ENCODE peak calls at places on chromosome 9, in seven cellular contexts. F is left ventricle myocardium inferior, O is cardiac fibroblast, C is AG04450, J is lower lobe of right lung, Q is fibroblast of pulmonary artery, G is GM13977. S is an unnamed sample.

GRCh38 chr9:75146229-75146628 is 57.9 kb downstream of the OSTF1 start:
- DNase-seq in F (no peak), O (peak; percentile 52), C (peak; percentile 4), J (no peak), Q (no peak), G (no peak), S (no peak)

GRCh38 chr9:87863882-87864465 is 18.7 kb upstream of the SPATA31E1 start:
- DNase-seq in F (no peak), O (no peak), C (no peak), J (no peak), Q (no peak), G (no peak), S (no peak)

GRCh38 chr9:130444565-130445221 is at the start of gene ASS1:
- DNase-seq in F (peak; percentile 79), O (no peak), C (no peak), J (peak; percentile 89), Q (peak; percentile 35), G (peak; percentile 74), S (peak; percentile 77)

GRCh38 chr9:112881366-112881765 is 9.3 kb downstream of the SLC46A2 start:
- DNase-seq in F (no peak), O (peak; percentile 67), C (peak; percentile 30), J (no peak), Q (peak; percentile 33), G (no peak), S (peak; percentile 45)

GRCh38 chr9:112310826-112311225 is 22.6 kb downstream of the PTBP3 start:
- DNase-seq in F (no peak), O (no peak), C (no peak), J (no peak), Q (no peak), G (no peak), S (no peak)

GRCh38 chr9:109411069-109411761 is 86.9 kb downstream of the PTPN3 start:
- DNase-seq in F (no peak), O (no peak), C (no peak), J (no peak), Q (no peak), G (peak; percentile 56), S (no peak)

GRCh38 chr9:72554221-72554641 is 32.8 kb downstream of the TMC1 start:
- DNase-seq in F (no peak), O (peak; percentile 66), C (peak; percentile 74), J (no peak), Q (peak; percentile 90), G (no peak), S (peak; percentile 52)

GRCh38 chr9:26856413-26857032 is 36.1 kb downstream of the CAAP1 start:
- DNase-seq in F (no peak), O (peak; percentile 79), C (no peak), J (no peak), Q (peak; percentile 75), G (peak; percentile 50), S (peak; percentile 76)

GRCh38 chr9:80884180-80884579 is 805.2 kb downstream of the TLE1 start:
- DNase-seq in F (no peak), O (no peak), C (no peak), J (no peak), Q (no peak), G (no peak), S (no peak)

GRCh38 chr9:80881350-80881749 is 808.0 kb downstream of the TLE1 start:
- DNase-seq in F (no peak), O (no peak), C (no peak), J (no peak), Q (no peak), G (no peak), S (no peak)

GRCh38 chr9:80881946-80882345 is 807.4 kb downstream of the TLE1 start:
- DNase-seq in F (no peak), O (no peak), C (no peak), J (no peak), Q (no peak), G (no peak), S (no peak)

DNA sequence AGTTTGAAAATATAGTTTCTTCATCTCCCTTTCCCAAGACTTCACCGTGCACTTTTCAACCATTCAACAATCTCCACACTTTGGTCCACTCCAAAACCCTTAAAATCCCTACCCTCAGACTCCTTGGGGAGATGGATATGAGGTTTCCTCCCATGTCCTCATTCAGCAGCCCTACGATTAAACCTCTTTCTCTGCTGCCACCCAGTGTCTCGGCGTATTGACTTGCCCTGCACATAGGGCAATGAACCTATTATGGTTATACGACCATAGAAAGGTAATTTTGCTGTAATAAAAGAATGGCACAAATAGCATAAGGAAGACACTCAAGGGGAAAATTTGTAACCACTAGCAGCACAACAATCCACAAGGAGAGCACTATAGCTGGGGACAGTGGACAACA is 803.5 kb downstream of the TLE1 start:
- DNase-seq in F (no peak), O (peak; percentile 38), C (no peak), J (no peak), Q (no peak), G (no peak), S (peak; percentile 40)
- TF ChIP-seq CTCF in F (no peak), O (peak; percentile 3), C (no peak), J (no peak), Q (no peak), G (peak; percentile 27), S (no peak)

DNA sequence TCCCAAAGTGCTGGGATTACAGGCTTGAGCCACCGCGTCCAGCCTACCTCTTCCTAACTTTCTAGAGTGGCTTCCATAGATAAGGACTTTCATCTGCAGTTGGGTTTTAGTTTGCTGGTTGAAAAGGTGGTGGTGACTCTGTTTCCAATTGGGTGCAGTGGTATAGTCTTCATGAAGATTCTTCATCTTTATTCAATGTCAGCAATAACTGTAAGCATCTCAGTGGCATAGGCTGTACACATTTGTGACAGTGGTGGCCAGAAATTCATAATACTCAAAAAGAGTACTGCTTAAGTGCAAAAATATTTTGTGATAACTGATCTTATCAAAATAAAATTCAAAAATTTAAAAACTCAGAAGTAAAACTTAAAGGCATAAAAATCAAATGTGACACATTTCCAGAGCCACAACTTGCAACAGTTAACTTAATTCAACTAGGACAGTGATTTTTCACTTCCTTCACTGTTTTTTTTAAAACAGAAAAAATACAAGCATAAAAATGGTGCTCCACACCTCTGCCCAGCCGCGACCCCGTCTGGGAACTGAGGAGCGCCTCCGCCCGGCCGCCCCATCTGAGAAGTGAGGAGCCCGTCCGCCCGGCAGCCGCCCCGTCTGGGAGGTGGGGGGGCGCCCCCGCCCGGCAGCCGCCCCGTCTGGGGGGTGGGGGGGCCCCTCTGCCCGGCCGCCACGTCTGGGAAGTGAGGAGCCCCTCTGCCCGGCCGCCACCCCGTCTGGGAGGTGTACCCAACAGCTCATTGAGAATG is 56.4 kb upstream of the CDK5RAP2 start:
- DNase-seq in F (no peak), O (no peak), C (no peak), J (no peak), Q (no peak), G (no peak), S (no peak)
- TF ChIP-seq CTCF in F (no peak), O (no peak), C (no peak), J (no peak), Q (no peak), G (no peak), S (no peak)

GRCh38 chr9:97500765-97501176 is 695 bp upstream of the TMOD1 start:
- DNase-seq in F (no peak), O (peak; percentile 6), C (no peak), J (no peak), Q (no peak), G (no peak), S (no peak)

GRCh38 chr9:97502222-97502983 is 937 bp downstream of the TMOD1 start:
- DNase-seq in F (peak; percentile 36), O (peak; percentile 6), C (no peak), J (peak; percentile 49), Q (no peak), G (peak; percentile 63), S (no peak)

GRCh38 chr9:97500263-97500662 is 1.2 kb upstream of the TMOD1 start:
- DNase-seq in F (no peak), O (no peak), C (no peak), J (no peak), Q (no peak), G (peak; percentile 52), S (no peak)

GRCh38 chr9:97501972-97502221 is 431 bp downstream of the TMOD1 start:
- DNase-seq in F (no peak), O (no peak), C (no peak), J (no peak), Q (no peak), G (peak; percentile 48), S (no peak)

DNA sequence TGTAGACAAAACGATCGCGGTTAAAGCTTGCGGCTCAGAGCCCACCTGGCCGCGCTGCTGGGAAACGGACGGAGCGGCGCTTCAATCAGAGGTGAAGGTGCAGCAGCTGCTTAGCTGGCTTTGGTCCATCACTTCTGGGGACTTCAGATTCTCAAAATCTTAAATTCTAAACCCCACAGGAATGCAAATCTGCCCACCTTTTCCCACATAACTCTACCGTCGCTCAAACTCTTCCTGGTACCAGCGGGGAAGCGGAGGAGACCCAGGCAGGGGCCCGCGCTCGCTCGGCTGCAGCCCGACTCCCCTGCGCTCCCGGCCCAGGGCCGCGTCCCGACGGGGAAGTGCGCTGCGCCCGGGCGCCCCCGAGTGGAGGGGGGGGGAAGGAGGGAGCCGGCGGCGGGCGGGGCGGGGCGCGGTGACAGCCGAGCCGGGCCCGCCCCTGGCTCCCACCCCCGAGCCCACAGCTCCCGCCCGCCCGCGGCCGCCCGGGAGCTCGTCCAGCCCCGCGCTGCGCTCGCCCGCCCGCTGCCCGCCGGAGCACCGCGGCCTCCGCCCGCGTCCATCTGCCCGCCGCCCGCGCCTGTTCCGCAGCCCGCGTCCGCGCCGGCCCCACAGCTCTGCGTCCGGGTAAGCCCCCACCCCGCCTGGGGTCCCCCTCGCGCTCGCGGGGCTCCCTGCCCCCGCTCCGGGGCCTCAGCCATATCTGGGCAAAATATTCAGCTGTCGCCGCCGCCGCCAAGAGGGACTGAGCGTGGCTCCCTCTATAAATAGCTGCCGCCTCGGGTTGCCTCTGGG is at the start of gene TMOD1:
- DNase-seq in F (peak; percentile 82), O (peak; percentile 25), C (no peak), J (peak; percentile 78), Q (peak; percentile 15), G (peak; percentile 96), S (peak; percentile 60)
- TF ChIP-seq CTCF in F (peak; percentile 26), O (no peak), C (no peak), J (peak; percentile 17), Q (no peak), G (peak; percentile 45), S (peak; percentile 14)

GRCh38 chr9:137305060-137305787 is 3.2 kb upstream of the NRARP start:
- DNase-seq in F (peak; percentile 68), O (peak; percentile 47), C (no peak), J (peak; percentile 75), Q (no peak), G (peak; percentile 81), S (no peak)

GRCh38 chr9:137305788-137306545 is 3.9 kb upstream of the NRARP start:
- DNase-seq in F (peak; percentile 20), O (no peak), C (no peak), J (no peak), Q (no peak), G (no peak), S (no peak)

GRCh38 chr9:137303031-137303892 is 1.2 kb upstream of the NRARP start:
- DNase-seq in F (peak; percentile 15), O (no peak), C (no peak), J (peak; percentile 47), Q (no peak), G (no peak), S (no peak)

GRCh38 chr9:137303893-137304382 is 1.9 kb upstream of the NRARP start:
- DNase-seq in F (no peak), O (no peak), C (no peak), J (no peak), Q (no peak), G (no peak), S (no peak)

DNA sequence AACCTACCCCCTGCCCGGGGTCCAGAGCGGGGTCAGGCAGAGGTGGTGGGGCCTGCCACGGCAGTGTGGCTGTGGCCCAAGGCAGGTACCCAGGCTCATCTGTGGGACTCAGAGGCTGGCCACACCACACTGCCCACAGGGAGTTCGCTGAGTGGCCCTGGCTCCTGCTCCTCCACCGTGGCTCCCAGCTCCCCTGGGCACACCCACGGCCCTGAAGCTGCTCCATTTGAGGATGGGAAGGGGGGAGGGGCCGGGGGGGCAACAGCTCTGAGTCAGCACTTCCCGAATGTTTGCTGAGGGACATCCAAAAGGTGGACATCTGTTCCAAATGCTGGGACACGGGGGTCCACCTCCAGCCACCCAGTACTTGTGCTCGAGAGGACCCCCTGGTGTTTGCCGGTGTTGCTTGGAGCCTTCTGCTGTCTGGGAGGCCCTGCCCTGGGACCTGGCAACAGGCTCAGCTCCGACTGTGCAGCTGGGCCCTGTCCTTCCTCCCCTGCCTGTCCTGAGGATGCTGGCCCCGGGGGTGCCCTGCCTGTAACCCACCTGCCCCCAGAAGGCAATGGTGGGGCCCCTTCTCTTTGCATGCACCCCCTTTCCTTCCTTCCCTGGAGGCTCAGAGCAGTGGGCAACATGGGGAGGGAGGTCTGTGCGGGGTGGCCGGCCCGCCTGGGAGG is 2.5 kb upstream of the NRARP start:
- DNase-seq in F (peak; percentile 15), O (no peak), C (no peak), J (no peak), Q (peak; percentile 25), G (no peak), S (no peak)
- TF ChIP-seq CTCF in F (no peak), O (peak; percentile 15), C (peak; percentile 24), J (peak; percentile 16), Q (peak; percentile 25), G (no peak), S (no peak)